ENCODE peak calls at places on chromosomes 3 and 15, in ten cellular contexts. B, Z, Y, U, H, I, O, Q, R and V are unnamed samples.

GRCh38 chr3:24678441-24678865 is 183.8 kb upstream of the THRB start:
- DNase-seq in B (no peak), Z (no peak), Y (no peak), U (peak), H (no peak), I (no peak), O (no peak), Q (peak), R (no peak), V (no peak)

GRCh38 chr3:44899683-44900367 is 25.4 kb downstream of the TGM4 start:
- DNase-seq in B (no peak), Z (no peak), Y (no peak), U (no peak), H (no peak), I (no peak), O (no peak), Q (no peak), R (no peak), V (no peak)

GRCh38 chr3:134065836-134066538 is 36.3 kb upstream of the SLCO2A1 start:
- DNase-seq in B (no peak), Z (no peak), Y (no peak), U (no peak), H (no peak), I (no peak), O (no peak), Q (no peak), R (no peak), V (no peak)

GRCh38 chr3:79531566-79532295 is 236.1 kb downstream of the ROBO1 start:
- DNase-seq in B (no peak), Z (no peak), Y (no peak), U (no peak), H (no peak), I (no peak), O (no peak), Q (no peak), R (no peak), V (no peak)

GRCh38 chr3:58049143-58049785 is 41.0 kb downstream of the FLNB start:
- DNase-seq in B (peak), Z (peak), Y (peak), U (peak), H (peak), I (no peak), O (peak), Q (no peak), R (peak), V (peak)

GRCh38 chr3:177448987-177449975 is 252.0 kb upstream of the TBL1XR1 start:
- DNase-seq in B (no peak), Z (no peak), Y (no peak), U (no peak), H (no peak), I (no peak), O (no peak), Q (no peak), R (no peak), V (no peak)

GRCh38 chr3:173921741-173922140 is 524.2 kb downstream of the NLGN1 start:
- DNase-seq in B (no peak), Z (no peak), Y (no peak), U (no peak), H (no peak), I (no peak), O (no peak), Q (no peak), R (no peak), V (no peak)

GRCh38 chr3:184645304-184645703 is 66.6 kb downstream of the MAGEF1 start:
- DNase-seq in B (no peak), Z (peak), Y (peak), U (no peak), H (no peak), I (no peak), O (no peak), Q (peak), R (no peak), V (no peak)

GRCh38 chr3:43638594-43639447 is 17.0 kb upstream of the ANO10 start:
- DNase-seq in B (no peak), Z (peak), Y (no peak), U (no peak), H (peak), I (no peak), O (no peak), Q (peak), R (no peak), V (no peak)

GRCh38 chr3:195129072-195129643 is 141.8 kb downstream of the XXYLT1 start:
- DNase-seq in B (no peak), Z (no peak), Y (no peak), U (no peak), H (no peak), I (no peak), O (no peak), Q (no peak), R (no peak), V (no peak)

GRCh38 chr3:126535636-126536035 is 11.7 kb downstream of the CHST13 start:
- DNase-seq in B (no peak), Z (no peak), Y (no peak), U (no peak), H (no peak), I (peak), O (no peak), Q (no peak), R (peak), V (no peak)

GRCh38 chr3:108131105-108131794 is 40.4 kb upstream of the CD47 start:
- DNase-seq in B (no peak), Z (no peak), Y (no peak), U (no peak), H (peak), I (no peak), O (no peak), Q (no peak), R (no peak), V (no peak)

GRCh38 chr3:61847784-61848462 is 286.6 kb downstream of the PTPRG start:
- DNase-seq in B (peak), Z (no peak), Y (no peak), U (peak), H (no peak), I (peak), O (no peak), Q (peak), R (peak), V (peak)

GRCh38 chr3:54067060-54067459 is 55.3 kb upstream of the CACNA2D3 start:
- DNase-seq in B (no peak), Z (no peak), Y (no peak), U (no peak), H (no peak), I (no peak), O (no peak), Q (no peak), R (no peak), V (no peak)

DNA sequence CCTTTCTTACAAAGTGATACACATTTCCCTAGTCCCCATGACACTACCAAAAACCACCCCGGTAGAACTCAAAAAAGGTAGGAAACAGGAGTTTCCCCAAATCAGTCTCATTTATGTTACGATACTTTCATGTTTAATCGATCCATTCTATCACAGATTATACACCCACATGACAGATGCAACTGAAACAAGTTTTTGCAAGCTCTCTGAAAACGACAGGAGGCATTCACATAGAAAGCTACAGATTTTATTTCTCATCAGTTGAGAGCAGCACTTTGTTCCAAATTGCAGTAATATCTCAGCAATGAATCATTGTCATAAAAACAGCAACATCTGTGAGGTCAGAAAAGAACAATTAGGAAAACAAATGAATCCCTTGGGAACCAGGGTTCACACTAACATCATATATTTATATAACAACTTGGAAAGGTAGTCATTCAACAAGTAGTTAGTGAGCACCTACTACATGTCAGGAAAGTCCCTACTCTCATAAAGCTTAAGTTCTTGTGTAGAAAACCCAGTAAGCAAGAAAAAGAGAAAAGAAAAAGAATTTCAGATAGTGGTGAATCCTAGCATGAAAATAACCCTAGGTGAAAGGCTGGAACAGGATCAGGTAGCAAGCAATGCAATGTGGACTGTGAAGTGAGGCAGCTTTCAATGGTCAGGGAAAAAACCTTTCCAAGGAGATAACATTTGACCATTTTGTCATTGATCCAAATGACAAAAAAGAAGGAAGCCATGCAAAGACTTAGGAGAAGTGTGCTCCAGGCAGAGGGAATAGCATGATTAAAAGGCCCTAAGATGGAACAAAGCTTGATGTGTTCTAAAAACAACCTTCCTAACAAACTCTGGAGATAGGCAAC is 8.3 kb downstream of the PLD1 start:
- DNase-seq in B (no peak), Z (no peak), Y (no peak), U (no peak), H (no peak), I (no peak), O (no peak), Q (no peak), R (no peak), V (no peak)
- TF ChIP-seq POLR2A in B (no peak), Z (no peak), Y (no peak), U (no peak), H (no peak), I (no peak), O (no peak), Q (no peak), R (no peak), V (no peak)

GRCh38 chr15:52261026-52261425 is 34.6 kb downstream of the MYO5C start:
- DNase-seq in B (no peak), Z (no peak), Y (no peak), U (no peak), H (no peak), I (no peak), O (no peak), Q (no peak), R (no peak), V (no peak)
- H3K27ac ChIP-seq in B (no peak), Z (peak), Y (peak), U (peak), H (no peak), I (peak), O (no peak), Q (peak), R (peak), V (peak)

DNA sequence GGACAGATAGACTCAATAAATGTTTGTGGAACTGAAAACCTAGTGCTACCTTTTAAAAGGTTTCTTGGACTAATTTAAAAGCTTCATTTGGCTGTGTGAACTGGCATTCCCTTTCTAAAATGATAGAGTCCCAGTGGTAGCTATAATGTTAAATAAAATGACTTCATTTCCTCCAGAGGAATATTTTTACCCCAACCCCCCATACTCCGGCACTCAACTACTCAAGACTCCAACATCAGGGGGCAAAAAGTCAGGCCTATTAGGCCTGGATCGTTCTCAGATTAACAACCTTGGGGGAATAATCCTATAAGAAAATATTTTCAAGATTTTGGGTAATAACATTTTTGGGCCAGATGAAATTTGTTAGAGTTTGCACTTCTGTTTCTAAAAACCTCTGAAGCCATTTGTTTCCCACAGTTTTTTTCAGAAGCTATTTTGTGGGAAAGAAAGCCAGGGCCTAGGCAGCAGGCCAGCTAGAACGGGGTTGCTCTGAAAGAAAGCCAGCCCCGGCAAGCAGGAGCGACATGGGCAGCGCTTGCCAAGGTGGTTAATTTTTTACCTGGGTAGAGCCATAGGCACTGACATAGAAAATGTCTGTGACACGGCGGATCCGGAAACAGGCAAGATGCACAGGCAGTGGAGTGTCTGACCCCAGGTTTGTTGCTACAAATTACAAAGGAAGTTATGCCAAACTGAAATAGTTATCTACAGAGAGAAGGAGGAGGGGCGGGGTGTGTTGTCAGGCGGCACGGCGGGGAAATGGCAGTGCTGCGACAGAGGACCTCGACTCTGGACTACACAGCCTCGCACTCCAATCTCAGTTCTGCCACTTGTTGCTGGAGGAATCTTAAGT is 84.6 kb downstream of the MAGI1 start:
- DNase-seq in B (peak), Z (peak), Y (peak), U (no peak), H (no peak), I (no peak), O (no peak), Q (peak), R (no peak), V (peak)
- H3K4me3 ChIP-seq in B (no peak), Z (no peak), Y (peak), U (no peak), H (no peak), I (peak), O (peak), Q (no peak), R (peak), V (no peak)

GRCh38 chr15:60531811-60532210 is 52.9 kb upstream of the ICE2 start:
- DNase-seq in B (no peak), Z (no peak), Y (no peak), U (no peak), H (no peak), I (no peak), O (no peak), Q (no peak), R (no peak), V (no peak)
- TF ChIP-seq POLR2A in B (no peak), Z (no peak), Y (no peak), U (no peak), H (no peak), I (no peak), O (no peak), Q (no peak), R (no peak), V (no peak)

DNA sequence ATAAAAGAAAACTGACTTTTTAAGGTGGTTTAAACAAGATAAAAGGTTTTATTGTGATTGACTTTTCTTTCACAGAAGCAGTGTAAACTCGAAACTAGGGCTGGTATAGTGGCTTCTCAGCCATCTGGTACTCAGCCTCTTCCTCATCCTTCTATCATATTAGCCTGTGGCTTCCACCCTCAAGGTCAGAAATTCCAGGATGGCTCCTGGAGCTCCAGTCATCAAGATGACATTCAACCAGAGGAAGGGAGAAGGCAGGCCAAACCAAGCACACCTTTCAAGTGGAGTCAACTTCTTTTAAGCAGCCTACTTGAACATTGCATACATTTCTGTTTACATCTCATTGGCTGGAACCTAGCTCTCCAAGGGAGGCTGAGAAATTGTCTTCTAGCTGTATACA is 1.3 kb upstream of the MESD start:
- DNase-seq in B (no peak), Z (no peak), Y (no peak), U (no peak), H (no peak), I (no peak), O (no peak), Q (no peak), R (no peak), V (no peak)
- H3K27ac ChIP-seq in B (no peak), Z (peak), Y (no peak), U (peak), H (no peak), I (peak), O (no peak), Q (peak), R (peak), V (peak)

GRCh38 chr3:72974956-72975355 is 21.7 kb upstream of the PPP4R2 start:
- DNase-seq in B (no peak), Z (no peak), Y (no peak), U (no peak), H (no peak), I (no peak), O (no peak), Q (no peak), R (no peak), V (no peak)
- H3K4me3 ChIP-seq in B (no peak), Z (no peak), Y (no peak), U (no peak), H (no peak), I (no peak), O (no peak), Q (no peak), R (no peak), V (no peak)

GRCh38 chr3:197736010-197736490 is 654 bp downstream of the RUBCN start:
- DNase-seq in B (peak), Z (no peak), Y (no peak), U (no peak), H (no peak), I (peak), O (peak), Q (peak), R (no peak), V (peak)
- TF ChIP-seq POLR2A in B (no peak), Z (no peak), Y (no peak), U (no peak), H (no peak), I (no peak), O (no peak), Q (no peak), R (no peak), V (no peak)

DNA sequence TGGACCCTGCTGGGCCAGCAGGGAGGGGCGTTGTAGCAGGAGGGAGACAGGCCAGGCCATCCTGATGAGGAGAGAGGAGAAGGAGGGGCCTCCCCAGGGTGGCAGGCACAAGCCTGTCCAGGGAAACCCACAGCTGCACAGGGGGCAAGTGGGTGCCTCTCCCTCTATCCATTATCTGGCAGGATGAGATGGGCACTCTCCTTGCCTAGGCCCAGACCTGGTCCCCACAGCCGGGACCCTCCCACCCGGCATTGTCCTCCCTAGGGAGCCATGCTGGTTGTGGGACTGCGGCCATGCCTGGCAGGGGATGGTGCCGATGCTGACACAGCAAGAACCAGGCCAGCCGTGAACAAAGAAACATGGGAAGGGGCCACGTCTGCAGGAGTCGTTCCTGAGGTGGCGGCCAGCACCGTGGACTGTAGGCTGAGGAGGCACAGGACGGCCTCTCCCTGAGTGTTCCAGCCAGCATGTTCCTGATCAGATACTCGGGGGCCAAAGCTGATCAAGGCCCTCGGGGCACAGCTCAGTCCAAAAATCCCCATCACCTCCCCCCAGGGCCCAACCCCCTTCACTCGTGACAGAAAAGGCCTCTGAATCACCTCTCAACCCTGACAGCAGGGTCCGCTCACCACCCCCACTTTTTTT is 19.2 kb upstream of the CYP11A1 start:
- DNase-seq in B (no peak), Z (no peak), Y (no peak), U (no peak), H (no peak), I (peak), O (no peak), Q (no peak), R (no peak), V (no peak)
- H3K27ac ChIP-seq in B (no peak), Z (no peak), Y (no peak), U (no peak), H (no peak), I (no peak), O (no peak), Q (no peak), R (no peak), V (no peak)